ENCODE peak calls at places on chromosomes 11 and 22, in ten cellular contexts. K is amniotic stem cell, T is globus pallidus, L is LoVo, Q is heart left ventricle, H is T-helper 1 cell, O is activated T-cell treated with anti-CD3 and anti-CD28 coated beads for 48 hours, M is RPMI7951, G is body of pancreas, Z is GM10248. J is an unnamed sample.

GRCh38 chr22:44639891-44640617 is 62.0 kb upstream of the PRR5 start:
- DNase-seq in K (no peak), T (no peak), L (no peak), Q (no peak), H (no peak), O (no peak), M (no peak), G (no peak), Z (no peak), J (no peak)

GRCh38 chr11:113189909-113190667 is 124.3 kb upstream of the TTC12 start:
- DNase-seq in K (peak), T (no peak), L (no peak), Q (no peak), H (no peak), O (no peak), M (peak), G (no peak), Z (no peak), J (no peak)

GRCh38 chr22:48600171-48600570 is 1227.5 kb downstream of the BRD1 start:
- DNase-seq in K (no peak), T (no peak), L (no peak), Q (peak), H (no peak), O (no peak), M (no peak), G (no peak), Z (no peak), J (no peak)

GRCh38 chr11:95363710-95364109 is 132.7 kb upstream of the SESN3 start:
- DNase-seq in K (no peak), T (no peak), L (no peak), Q (no peak), H (no peak), O (no peak), M (no peak), G (no peak), Z (no peak), J (no peak)

GRCh38 chr22:31614781-31615480 is 47.1 kb downstream of the PISD start:
- DNase-seq in K (no peak), T (no peak), L (no peak), Q (peak), H (no peak), O (no peak), M (no peak), G (no peak), Z (no peak), J (no peak)

GRCh38 chr11:131253142-131253884 is 117.1 kb upstream of the NTM start:
- DNase-seq in K (peak), T (no peak), L (no peak), Q (no peak), H (no peak), O (no peak), M (peak), G (no peak), Z (no peak), J (no peak)

GRCh38 chr11:131195801-131196517 is 174.5 kb upstream of the NTM start:
- DNase-seq in K (no peak), T (peak), L (peak), Q (no peak), H (no peak), O (no peak), M (peak), G (peak), Z (no peak), J (no peak)

GRCh38 chr22:24037851-24038765 is 27.0 kb downstream of the CABIN1 start:
- DNase-seq in K (no peak), T (no peak), L (no peak), Q (no peak), H (no peak), O (no peak), M (no peak), G (no peak), Z (no peak), J (no peak)

GRCh38 chr11:19978668-19979518 is 181.4 kb downstream of the DBX1 start:
- DNase-seq in K (peak), T (no peak), L (peak), Q (no peak), H (peak), O (no peak), M (peak), G (no peak), Z (peak), J (no peak)

GRCh38 chr11:12162652-12163051 is 52.3 kb downstream of the MICAL2 start:
- DNase-seq in K (no peak), T (no peak), L (no peak), Q (no peak), H (peak), O (no peak), M (no peak), G (no peak), Z (no peak), J (no peak)

J was measured in GM12891.